ENCODE peak calls at places on chromosomes 6 and 20, in six cellular contexts. V, C, D, S, Z and M are unnamed samples. For H3K9me3, the result is how much of the 10 kb centered on the place peaks cover.

GRCh38 chr6:88908598-88909548 is 54.5 kb downstream of the RNGTT start:
- DNase-seq in V (no peak), C (no peak), D (no peak), S (no peak), Z (no peak), M (no peak)

GRCh38 chr20:51525241-51526104 is 17.0 kb downstream of the NFATC2 start:
- DNase-seq in V (no peak), C (no peak), D (peak), S (peak), Z (no peak), M (peak)

GRCh38 chr20:42461965-42462593 is 727.6 kb downstream of the PTPRT start:
- DNase-seq in V (no peak), C (no peak), D (no peak), S (no peak), Z (peak), M (no peak)

GRCh38 chr20:32354592-32355416 is 3.3 kb upstream of the ASXL1 start:
- DNase-seq in V (peak), C (no peak), D (no peak), S (no peak), Z (no peak), M (no peak)

GRCh38 chr20:23114448-23114847 is 28.3 kb upstream of the CD93 start:
- DNase-seq in V (no peak), C (no peak), D (no peak), S (no peak), Z (no peak), M (no peak)

GRCh38 chr6:30700340-30700739 is 9.6 kb upstream of the NRM start:
- DNase-seq in V (no peak), C (no peak), D (no peak), S (peak), Z (no peak), M (no peak)

GRCh38 chr20:63692436-63693078 is 3.9 kb upstream of the TNFRSF6B start:
- DNase-seq in V (peak), C (no peak), D (peak), S (peak), Z (no peak), M (no peak)

GRCh38 chr6:27388293-27389197 is at the start of gene ZNF391:
- DNase-seq in V (peak), C (peak), D (peak), S (peak), Z (peak), M (no peak)

GRCh38 chr20:21103582-21104465 is 2.3 kb downstream of the LINC00237 start:
- DNase-seq in V (no peak), C (no peak), D (no peak), S (no peak), Z (no peak), M (no peak)

GRCh38 chr6:121688974-121689373 is 253.5 kb downstream of the GJA1 start:
- DNase-seq in V (no peak), C (no peak), D (no peak), S (no peak), Z (no peak), M (no peak)

GRCh38 chr20:51930775-51931174 is 128.5 kb upstream of the SALL4 start:
- DNase-seq in V (peak), C (no peak), D (no peak), S (no peak), Z (no peak), M (no peak)

GRCh38 chr20:12411246-12411940 is 493.7 kb downstream of the BTBD3 start:
- DNase-seq in V (no peak), C (no peak), D (no peak), S (no peak), Z (no peak), M (no peak)

GRCh38 chr20:3788685-3789155 is 2.2 kb upstream of the CENPB start:
- DNase-seq in V (no peak), C (no peak), D (no peak), S (peak), Z (no peak), M (no peak)

GRCh38 chr6:139161817-139162284 is 27.0 kb downstream of the HECA start:
- DNase-seq in V (no peak), C (no peak), D (peak), S (peak), Z (peak), M (peak)

GRCh38 chr6:25327372-25327771 is 48.2 kb downstream of the CARMIL1 start:
- DNase-seq in V (no peak), C (no peak), D (no peak), S (no peak), Z (no peak), M (no peak)

GRCh38 chr20:43415661-43416430 is 41.9 kb upstream of the SRSF6 start:
- DNase-seq in V (no peak), C (no peak), D (no peak), S (no peak), Z (no peak), M (no peak)

GRCh38 chr20:10986586-10986985 is 312.8 kb upstream of the JAG1 start:
- DNase-seq in V (no peak), C (no peak), D (no peak), S (no peak), Z (no peak), M (no peak)

GRCh38 chr20:34943808-34944568 is 11.6 kb downstream of the GSS start:
- DNase-seq in V (peak), C (no peak), D (no peak), S (no peak), Z (no peak), M (no peak)

GRCh38 chr6:105968230-105968954 is 117.7 kb upstream of the PRDM1 start:
- DNase-seq in V (no peak), C (no peak), D (no peak), S (no peak), Z (no peak), M (no peak)

GRCh38 chr6:85127696-85128225 is 322.1 kb upstream of the NT5E start:
- DNase-seq in V (no peak), C (no peak), D (no peak), S (no peak), Z (no peak), M (no peak)

GRCh38 chr6:128275681-128276080 is 244.7 kb downstream of the PTPRK start:
- DNase-seq in V (peak), C (no peak), D (no peak), S (no peak), Z (no peak), M (no peak)

GRCh38 chr6:111306104-111306888 is 176.7 kb downstream of the REV3L start:
- DNase-seq in V (no peak), C (no peak), D (no peak), S (peak), Z (no peak), M (no peak)

GRCh38 chr20:47878601-47879004 is 93.3 kb upstream of the SULF2 start:
- DNase-seq in V (no peak), C (no peak), D (no peak), S (no peak), Z (no peak), M (no peak)

GRCh38 chr6:155895641-155896040 is 440.0 kb upstream of the NOX3 start:
- DNase-seq in V (no peak), C (no peak), D (no peak), S (no peak), Z (no peak), M (no peak)

GRCh38 chr6:149385998-149386646 is 13.9 kb upstream of the SUMO4 start:
- DNase-seq in V (no peak), C (no peak), D (no peak), S (no peak), Z (no peak), M (no peak)

GRCh38 chr20:9460518-9460917 is 53.9 kb upstream of the LAMP5 start:
- DNase-seq in V (peak), C (no peak), D (no peak), S (no peak), Z (peak), M (no peak)

GRCh38 chr6:148323344-148323743 is 19.3 kb upstream of the SASH1 start:
- DNase-seq in V (no peak), C (no peak), D (no peak), S (no peak), Z (no peak), M (no peak)

GRCh38 chr6:157238346-157238745 is 85.0 kb downstream of the TMEM242 start:
- DNase-seq in V (no peak), C (no peak), D (no peak), S (no peak), Z (no peak), M (no peak)

GRCh38 chr20:62063981-62064787 is 1.5 kb downstream of the TAF4 start:
- DNase-seq in V (no peak), C (no peak), D (no peak), S (peak), Z (no peak), M (no peak)

GRCh38 chr20:51318058-51318960 is 224.2 kb downstream of the NFATC2 start:
- DNase-seq in V (no peak), C (no peak), D (peak), S (peak), Z (no peak), M (peak)

GRCh38 chr20:44092551-44093248 is 94.3 kb downstream of the JPH2 start:
- DNase-seq in V (peak), C (no peak), D (peak), S (peak), Z (peak), M (no peak)

GRCh38 chr6:917296-917695 is 224.4 kb upstream of the EXOC2 start:
- DNase-seq in V (no peak), C (no peak), D (no peak), S (no peak), Z (no peak), M (no peak)
- H3K9me3 ChIP-seq in V (under half), C (under half), D (under half), S (under half), Z (under half), M (under half)

DNA sequence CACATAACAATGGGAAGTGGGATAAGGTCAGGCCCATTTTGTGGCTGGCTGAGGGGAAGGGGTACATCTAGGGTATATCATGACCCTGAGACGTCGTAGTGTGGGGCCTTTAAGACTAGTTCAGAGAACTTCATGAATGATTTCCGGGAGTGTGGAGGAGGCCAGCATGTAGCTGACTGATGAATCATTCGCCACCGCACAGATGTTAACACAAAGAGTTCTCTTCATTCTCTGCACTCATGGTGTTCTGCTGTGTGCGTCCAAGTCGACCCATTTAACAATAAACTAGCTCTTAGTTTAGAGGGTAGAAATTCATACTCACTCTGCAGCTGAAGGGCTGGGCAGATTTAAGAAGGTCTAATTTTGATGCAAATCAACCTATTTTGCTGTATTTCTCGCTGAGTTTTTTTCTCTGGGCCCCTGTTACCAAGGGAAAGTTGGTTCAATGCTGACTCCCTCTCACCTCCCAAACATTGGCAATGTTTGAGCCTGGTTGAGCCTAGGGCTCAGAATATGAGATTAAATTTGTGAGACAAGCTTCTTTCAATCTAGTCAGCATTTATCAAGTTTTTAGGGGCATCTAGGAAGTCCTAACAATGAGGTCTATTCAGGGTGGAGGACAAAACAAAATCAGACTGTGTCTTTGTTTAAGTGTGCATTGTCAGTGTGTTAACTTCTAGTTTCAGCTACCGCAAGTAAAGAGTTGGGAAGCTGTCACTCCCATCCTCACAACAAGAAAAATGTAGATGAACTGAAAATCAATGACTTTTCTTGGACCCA is 106.8 kb upstream of the CBLN4 start:
- DNase-seq in V (no peak), C (no peak), D (no peak), S (no peak), Z (no peak), M (no peak)
- H3K9me3 ChIP-seq in V (under half), C (under half), D (under half), S (under half), Z (under half), M (under half)

DNA sequence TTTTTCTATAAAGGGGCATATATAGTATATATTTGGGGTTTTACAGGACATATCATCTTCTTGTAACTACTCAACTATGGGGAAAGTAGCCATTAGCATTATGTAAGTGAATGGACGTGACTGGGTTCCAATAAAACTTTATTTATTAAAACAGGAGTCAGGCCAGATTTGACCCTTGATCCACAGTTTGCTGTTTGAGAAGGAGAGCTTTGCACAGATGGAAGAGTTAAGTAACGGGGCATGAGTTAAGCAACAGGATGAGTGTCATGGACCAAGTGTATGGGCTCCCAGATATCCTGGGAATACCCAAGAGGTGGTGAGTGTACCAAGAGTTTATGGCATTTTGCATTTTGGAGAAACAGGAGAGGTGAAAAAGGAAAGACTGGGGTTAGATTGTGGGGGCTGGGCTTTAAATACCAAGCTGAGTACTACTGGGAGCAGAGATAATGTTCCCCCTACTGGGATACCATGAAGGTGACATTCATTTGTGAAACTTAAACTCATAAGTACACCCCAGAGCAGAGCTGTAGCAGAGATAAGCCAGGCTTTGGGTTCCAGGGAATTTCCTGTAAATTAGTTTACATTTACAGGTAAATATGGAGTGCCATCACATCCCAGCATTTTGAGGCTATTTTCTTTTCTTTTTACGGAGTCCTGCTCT is 18.5 kb upstream of the SCUBE3 start:
- DNase-seq in V (no peak), C (no peak), D (no peak), S (no peak), Z (no peak), M (no peak)
- H3K9me3 ChIP-seq in V (under half), C (under half), D (under half), S (under half), Z (under half), M (under half)

DNA sequence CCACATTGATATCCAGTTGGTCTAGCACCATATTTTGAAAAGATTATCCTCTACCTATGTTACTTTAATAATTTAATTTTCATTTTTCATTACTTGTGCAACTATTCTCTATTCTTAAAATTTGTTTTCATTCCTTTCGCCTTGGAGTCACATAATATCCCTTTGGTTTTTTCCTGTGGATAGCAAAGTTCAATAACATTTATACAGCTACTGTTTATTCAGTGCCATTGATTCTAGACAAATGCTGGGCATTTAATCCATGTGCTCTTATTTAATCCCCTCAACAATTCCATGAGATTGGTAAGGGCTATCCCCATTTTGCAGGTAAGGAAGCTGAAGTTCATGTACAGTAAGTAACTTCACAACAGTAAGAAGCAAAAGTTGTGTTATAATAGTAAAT is 32.6 kb downstream of the PSMF1 start:
- DNase-seq in V (no peak), C (no peak), D (no peak), S (no peak), Z (no peak), M (no peak)
- H3K9me3 ChIP-seq in V (under half), C (under half), D (under half), S (under half), Z (under half), M (under half)

DNA sequence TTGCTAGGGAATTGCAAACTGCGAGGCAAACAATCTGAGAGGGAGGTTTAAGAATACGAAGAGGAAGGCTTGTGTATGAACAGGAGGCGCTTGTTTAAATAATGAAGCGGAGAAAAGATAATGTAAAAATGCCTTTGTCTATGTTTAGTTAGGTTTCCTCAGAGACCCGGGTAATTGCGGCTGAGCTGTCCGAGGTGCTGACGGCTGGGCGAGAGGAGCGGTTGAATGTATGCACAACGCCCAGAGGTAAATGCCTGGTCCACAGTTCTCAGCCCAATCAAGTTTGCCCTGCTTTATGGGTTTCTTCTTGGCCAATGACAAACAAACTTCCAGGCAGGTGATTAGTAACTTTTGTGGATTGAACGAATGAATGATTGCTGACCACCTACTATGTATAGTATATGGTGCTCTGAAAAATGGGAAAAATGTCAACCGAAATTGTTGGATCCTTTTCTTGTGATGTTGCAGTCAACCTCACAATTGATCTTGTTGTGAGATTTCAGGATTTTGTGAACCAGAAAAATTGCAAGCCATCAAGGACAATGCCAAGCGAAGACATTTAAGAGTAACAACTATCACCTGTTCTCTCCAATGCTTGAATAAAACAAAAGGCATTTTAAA is 38.3 kb upstream of the SLC32A1 start:
- DNase-seq in V (peak), C (no peak), D (peak), S (peak), Z (peak), M (no peak)
- H3K9me3 ChIP-seq in V (under half), C (under half), D (under half), S (under half), Z (under half), M (under half)

GRCh38 chr6:169937389-169938261 is 186.2 kb downstream of the ERMARD start:
- DNase-seq in V (no peak), C (no peak), D (no peak), S (no peak), Z (no peak), M (no peak)

GRCh38 chr6:169936355-169936975 is 185.0 kb downstream of the ERMARD start:
- DNase-seq in V (no peak), C (no peak), D (no peak), S (no peak), Z (no peak), M (no peak)

GRCh38 chr6:169938731-169939130 is 187.3 kb downstream of the ERMARD start:
- DNase-seq in V (no peak), C (no peak), D (no peak), S (no peak), Z (no peak), M (no peak)

GRCh38 chr6:169939554-169940164 is 188.2 kb downstream of the ERMARD start:
- DNase-seq in V (no peak), C (no peak), D (no peak), S (no peak), Z (no peak), M (no peak)

GRCh38 chr6:169938262-169938701 is 186.9 kb downstream of the ERMARD start:
- DNase-seq in V (no peak), C (no peak), D (no peak), S (no peak), Z (no peak), M (no peak)
- H3K9me3 ChIP-seq in V (under half), C (under half), D (under half), S (under half), Z (under half), M (under half)

DNA sequence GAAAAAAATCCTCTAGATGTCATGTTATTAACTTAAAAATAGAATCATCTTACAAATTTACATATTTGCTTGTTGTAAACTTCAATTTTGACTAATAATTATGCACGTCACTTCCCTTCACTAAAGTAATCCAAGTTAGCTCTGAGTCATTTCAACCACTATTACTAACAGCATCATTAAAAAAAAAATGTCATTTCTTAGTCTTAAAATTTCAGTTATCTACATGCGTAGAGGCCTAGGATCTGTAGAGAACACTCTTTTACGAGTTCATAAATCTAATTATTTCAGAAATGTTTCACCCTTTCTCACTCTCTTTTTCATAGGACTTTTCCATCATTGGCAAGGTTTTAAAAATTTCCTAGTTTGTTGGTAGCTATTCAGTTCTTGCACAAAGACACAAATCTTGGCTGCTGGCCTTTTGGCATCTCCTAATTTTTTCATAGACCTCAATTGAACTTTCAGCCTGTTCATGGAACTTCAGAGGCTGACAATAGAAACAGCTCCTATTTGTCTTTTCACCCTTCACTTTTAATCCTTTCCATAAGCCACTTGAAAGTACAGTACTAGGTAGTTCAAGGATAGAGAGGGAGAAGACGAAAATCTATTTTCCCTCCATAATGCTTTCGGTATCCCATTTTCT is 61.5 kb downstream of the OGFRL1 start:
- DNase-seq in V (peak), C (no peak), D (no peak), S (no peak), Z (no peak), M (no peak)
- H3K9me3 ChIP-seq in V (under half), C (under half), D (under half), S (under half), Z (under half), M (under half)

GRCh38 chr6:69383627-69384026 is 413.2 kb downstream of the LMBRD1 start:
- DNase-seq in V (no peak), C (no peak), D (no peak), S (no peak), Z (no peak), M (no peak)
- H3K9me3 ChIP-seq in V (under half), C (under half), D (under half), S (under half), Z (under half), M (under half)